ENCODE peak calls at places on chromosomes 7 and 10, in eight cellular contexts. One of them, this sample, is unnamed.

GRCh38 chr7:30521532-30521931 is 16.9 kb upstream of the GGCT start:
- DNase-seq in CD4-positive, alpha-beta memory T cell: no peak
- DNase-seq in fibroblast of pulmonary artery: peak
- DNase-seq in iPS-NIHi11: no peak
- DNase-seq in BJ: no peak
- DNase-seq in uterus: peak
- DNase-seq in HS-27A: no peak
- DNase-seq in dorsolateral prefrontal cortex: no peak
- DNase-seq in this sample: no peak

GRCh38 chr10:44295619-44296222 is 89.2 kb downstream of the CXCL12 start:
- DNase-seq in CD4-positive, alpha-beta memory T cell: no peak
- DNase-seq in fibroblast of pulmonary artery: no peak
- DNase-seq in iPS-NIHi11: no peak
- DNase-seq in BJ: no peak
- DNase-seq in uterus: no peak
- DNase-seq in HS-27A: no peak
- DNase-seq in dorsolateral prefrontal cortex: no peak
- DNase-seq in this sample: no peak

GRCh38 chr7:143362126-143362961 is at the start of gene FAM131B:
- DNase-seq in CD4-positive, alpha-beta memory T cell: peak
- DNase-seq in fibroblast of pulmonary artery: no peak
- DNase-seq in iPS-NIHi11: peak
- DNase-seq in BJ: no peak
- DNase-seq in uterus: no peak
- DNase-seq in HS-27A: no peak
- DNase-seq in dorsolateral prefrontal cortex: no peak
- DNase-seq in this sample: no peak

GRCh38 chr7:107056728-107057473 is 12.4 kb downstream of the PRKAR2B start:
- DNase-seq in CD4-positive, alpha-beta memory T cell: no peak
- DNase-seq in fibroblast of pulmonary artery: no peak
- DNase-seq in iPS-NIHi11: no peak
- DNase-seq in BJ: no peak
- DNase-seq in uterus: no peak
- DNase-seq in HS-27A: no peak
- DNase-seq in dorsolateral prefrontal cortex: no peak
- DNase-seq in this sample: no peak

GRCh38 chr10:32132357-32132756 is 76.1 kb upstream of the KIF5B start:
- DNase-seq in CD4-positive, alpha-beta memory T cell: no peak
- DNase-seq in fibroblast of pulmonary artery: no peak
- DNase-seq in iPS-NIHi11: peak
- DNase-seq in BJ: no peak
- DNase-seq in uterus: no peak
- DNase-seq in HS-27A: no peak
- DNase-seq in dorsolateral prefrontal cortex: no peak
- DNase-seq in this sample: no peak

GRCh38 chr10:111954364-111954763 is 229.2 kb downstream of the GPAM start:
- DNase-seq in CD4-positive, alpha-beta memory T cell: no peak
- DNase-seq in fibroblast of pulmonary artery: no peak
- DNase-seq in iPS-NIHi11: no peak
- DNase-seq in BJ: no peak
- DNase-seq in uterus: no peak
- DNase-seq in HS-27A: no peak
- DNase-seq in dorsolateral prefrontal cortex: no peak
- DNase-seq in this sample: no peak

GRCh38 chr7:83550100-83550499 is 98.8 kb downstream of the SEMA3E start:
- DNase-seq in CD4-positive, alpha-beta memory T cell: no peak
- DNase-seq in fibroblast of pulmonary artery: peak
- DNase-seq in iPS-NIHi11: no peak
- DNase-seq in BJ: no peak
- DNase-seq in uterus: no peak
- DNase-seq in HS-27A: no peak
- DNase-seq in dorsolateral prefrontal cortex: no peak
- DNase-seq in this sample: no peak

GRCh38 chr7:42192072-42192471 is 44.9 kb downstream of the GLI3 start:
- DNase-seq in CD4-positive, alpha-beta memory T cell: no peak
- DNase-seq in fibroblast of pulmonary artery: no peak
- DNase-seq in iPS-NIHi11: no peak
- DNase-seq in BJ: no peak
- DNase-seq in uterus: no peak
- DNase-seq in HS-27A: no peak
- DNase-seq in dorsolateral prefrontal cortex: no peak
- DNase-seq in this sample: no peak

GRCh38 chr7:47307311-47307710 is 274.6 kb downstream of the TNS3 start:
- DNase-seq in CD4-positive, alpha-beta memory T cell: no peak
- DNase-seq in fibroblast of pulmonary artery: no peak
- DNase-seq in iPS-NIHi11: no peak
- DNase-seq in BJ: no peak
- DNase-seq in uterus: no peak
- DNase-seq in HS-27A: no peak
- DNase-seq in dorsolateral prefrontal cortex: no peak
- DNase-seq in this sample: no peak

GRCh38 chr7:477626-478220 is 41.9 kb downstream of the PDGFA start:
- DNase-seq in CD4-positive, alpha-beta memory T cell: no peak
- DNase-seq in fibroblast of pulmonary artery: no peak
- DNase-seq in iPS-NIHi11: peak
- DNase-seq in BJ: no peak
- DNase-seq in uterus: no peak
- DNase-seq in HS-27A: no peak
- DNase-seq in dorsolateral prefrontal cortex: peak
- DNase-seq in this sample: no peak

GRCh38 chr10:121624778-121625330 is 26.6 kb upstream of the FGFR2 start:
- DNase-seq in CD4-positive, alpha-beta memory T cell: no peak
- DNase-seq in fibroblast of pulmonary artery: no peak
- DNase-seq in iPS-NIHi11: no peak
- DNase-seq in BJ: no peak
- DNase-seq in uterus: no peak
- DNase-seq in HS-27A: no peak
- DNase-seq in dorsolateral prefrontal cortex: no peak
- DNase-seq in this sample: no peak

This sample was measured in GDM1.